ENCODE peak calls at places on chromosomes 16 and 17, in eight cellular contexts. One of them, this sample, is unnamed.

GRCh38 chr16:83791916-83792315 is 15.9 kb upstream of the HSBP1 start:
- DNase-seq in stimulated activated CD4-positive, alpha-beta T cell treated with anti-CD3 and anti-CD28 coated beads, Interleukin-1b, Interleukin-23, amount 100 ng/mL, for 1 hour: no peak
- DNase-seq in HEK293T: no peak
- DNase-seq in activated gamma-delta T cell treated with Interleukin-2 at 50 U/mL for 16 hours: no peak
- DNase-seq in brain pericyte: no peak
- DNase-seq in adrenal gland: no peak
- DNase-seq in kidney glomerular epithelial cell: no peak
- DNase-seq in astrocyte: no peak
- DNase-seq in this sample: no peak

GRCh38 chr16:47052666-47053640 is 79.5 kb upstream of the DNAJA2 start:
- DNase-seq in stimulated activated CD4-positive, alpha-beta T cell treated with anti-CD3 and anti-CD28 coated beads, Interleukin-1b, Interleukin-23, amount 100 ng/mL, for 1 hour: no peak
- DNase-seq in HEK293T: no peak
- DNase-seq in activated gamma-delta T cell treated with Interleukin-2 at 50 U/mL for 16 hours: no peak
- DNase-seq in brain pericyte: no peak
- DNase-seq in adrenal gland: no peak
- DNase-seq in kidney glomerular epithelial cell: no peak
- DNase-seq in astrocyte: no peak
- DNase-seq in this sample: no peak

GRCh38 chr17:7839890-7840260 is 5.9 kb downstream of the KDM6B start:
- DNase-seq in stimulated activated CD4-positive, alpha-beta T cell treated with anti-CD3 and anti-CD28 coated beads, Interleukin-1b, Interleukin-23, amount 100 ng/mL, for 1 hour: no peak
- DNase-seq in HEK293T: no peak
- DNase-seq in activated gamma-delta T cell treated with Interleukin-2 at 50 U/mL for 16 hours: no peak
- DNase-seq in brain pericyte: no peak
- DNase-seq in adrenal gland: peak; percentile 28
- DNase-seq in kidney glomerular epithelial cell: peak; percentile 1
- DNase-seq in astrocyte: peak; percentile 21
- DNase-seq in this sample: peak; percentile 45

GRCh38 chr16:3305109-3306068 is at the start of the genes TIGD7 and ZNF75A:
- DNase-seq in stimulated activated CD4-positive, alpha-beta T cell treated with anti-CD3 and anti-CD28 coated beads, Interleukin-1b, Interleukin-23, amount 100 ng/mL, for 1 hour: peak; percentile 53
- DNase-seq in HEK293T: peak; percentile 78
- DNase-seq in activated gamma-delta T cell treated with Interleukin-2 at 50 U/mL for 16 hours: peak; percentile 74
- DNase-seq in brain pericyte: peak; percentile 68
- DNase-seq in adrenal gland: peak; percentile 87
- DNase-seq in kidney glomerular epithelial cell: peak; percentile 83
- DNase-seq in astrocyte: peak; percentile 90
- DNase-seq in this sample: peak; percentile 67

GRCh38 chr17:76458580-76459490 is 5.9 kb upstream of the UBE2O start:
- DNase-seq in stimulated activated CD4-positive, alpha-beta T cell treated with anti-CD3 and anti-CD28 coated beads, Interleukin-1b, Interleukin-23, amount 100 ng/mL, for 1 hour: no peak
- DNase-seq in HEK293T: peak; percentile 46
- DNase-seq in activated gamma-delta T cell treated with Interleukin-2 at 50 U/mL for 16 hours: no peak
- DNase-seq in brain pericyte: no peak
- DNase-seq in adrenal gland: peak; percentile 61
- DNase-seq in kidney glomerular epithelial cell: peak; percentile 31
- DNase-seq in astrocyte: peak; percentile 20
- DNase-seq in this sample: peak; percentile 17

GRCh38 chr16:78045865-78046581 is 23.7 kb downstream of the CLEC3A start:
- DNase-seq in stimulated activated CD4-positive, alpha-beta T cell treated with anti-CD3 and anti-CD28 coated beads, Interleukin-1b, Interleukin-23, amount 100 ng/mL, for 1 hour: no peak
- DNase-seq in HEK293T: peak; percentile 83
- DNase-seq in activated gamma-delta T cell treated with Interleukin-2 at 50 U/mL for 16 hours: peak; percentile 12
- DNase-seq in brain pericyte: peak; percentile 11
- DNase-seq in adrenal gland: peak; percentile 79
- DNase-seq in kidney glomerular epithelial cell: peak; percentile 31
- DNase-seq in astrocyte: peak; percentile 51
- DNase-seq in this sample: peak; percentile 1

GRCh38 chr16:82846806-82847205 is 220.0 kb downstream of the CDH13 start:
- DNase-seq in stimulated activated CD4-positive, alpha-beta T cell treated with anti-CD3 and anti-CD28 coated beads, Interleukin-1b, Interleukin-23, amount 100 ng/mL, for 1 hour: no peak
- DNase-seq in HEK293T: no peak
- DNase-seq in activated gamma-delta T cell treated with Interleukin-2 at 50 U/mL for 16 hours: no peak
- DNase-seq in brain pericyte: no peak
- DNase-seq in adrenal gland: no peak
- DNase-seq in kidney glomerular epithelial cell: no peak
- DNase-seq in astrocyte: no peak
- DNase-seq in this sample: no peak

GRCh38 chr17:59754547-59754946 is 47.1 kb downstream of the VMP1 start:
- DNase-seq in stimulated activated CD4-positive, alpha-beta T cell treated with anti-CD3 and anti-CD28 coated beads, Interleukin-1b, Interleukin-23, amount 100 ng/mL, for 1 hour: no peak
- DNase-seq in HEK293T: no peak
- DNase-seq in activated gamma-delta T cell treated with Interleukin-2 at 50 U/mL for 16 hours: no peak
- DNase-seq in brain pericyte: peak; percentile 87
- DNase-seq in adrenal gland: no peak
- DNase-seq in kidney glomerular epithelial cell: peak; percentile 97
- DNase-seq in astrocyte: peak; percentile 99
- DNase-seq in this sample: peak; percentile 88

GRCh38 chr17:76268015-76268749 is 3.0 kb downstream of the UBALD2 start:
- DNase-seq in stimulated activated CD4-positive, alpha-beta T cell treated with anti-CD3 and anti-CD28 coated beads, Interleukin-1b, Interleukin-23, amount 100 ng/mL, for 1 hour: no peak
- DNase-seq in HEK293T: no peak
- DNase-seq in activated gamma-delta T cell treated with Interleukin-2 at 50 U/mL for 16 hours: peak; percentile 47
- DNase-seq in brain pericyte: peak; percentile 52
- DNase-seq in adrenal gland: no peak
- DNase-seq in kidney glomerular epithelial cell: no peak
- DNase-seq in astrocyte: peak; percentile 51
- DNase-seq in this sample: peak; percentile 75

GRCh38 chr16:12661656-12662172 is 142.0 kb downstream of the CPPED1 start:
- DNase-seq in stimulated activated CD4-positive, alpha-beta T cell treated with anti-CD3 and anti-CD28 coated beads, Interleukin-1b, Interleukin-23, amount 100 ng/mL, for 1 hour: no peak
- DNase-seq in HEK293T: peak; percentile 25
- DNase-seq in activated gamma-delta T cell treated with Interleukin-2 at 50 U/mL for 16 hours: peak; percentile 10
- DNase-seq in brain pericyte: no peak
- DNase-seq in adrenal gland: peak; percentile 38
- DNase-seq in kidney glomerular epithelial cell: no peak
- DNase-seq in astrocyte: no peak
- DNase-seq in this sample: no peak

GRCh38 chr17:63826468-63827001 is 696 bp upstream of the PSMC5 start:
- DNase-seq in stimulated activated CD4-positive, alpha-beta T cell treated with anti-CD3 and anti-CD28 coated beads, Interleukin-1b, Interleukin-23, amount 100 ng/mL, for 1 hour: no peak
- DNase-seq in HEK293T: peak; percentile 29
- DNase-seq in activated gamma-delta T cell treated with Interleukin-2 at 50 U/mL for 16 hours: no peak
- DNase-seq in brain pericyte: no peak
- DNase-seq in adrenal gland: peak; percentile 26
- DNase-seq in kidney glomerular epithelial cell: peak; percentile 14
- DNase-seq in astrocyte: no peak
- DNase-seq in this sample: no peak

GRCh38 chr16:21300309-21301167 is 22.4 kb upstream of the CRYM start:
- DNase-seq in stimulated activated CD4-positive, alpha-beta T cell treated with anti-CD3 and anti-CD28 coated beads, Interleukin-1b, Interleukin-23, amount 100 ng/mL, for 1 hour: no peak
- DNase-seq in HEK293T: peak; percentile 87
- DNase-seq in activated gamma-delta T cell treated with Interleukin-2 at 50 U/mL for 16 hours: no peak
- DNase-seq in brain pericyte: peak; percentile 97
- DNase-seq in adrenal gland: peak; percentile 97
- DNase-seq in kidney glomerular epithelial cell: peak; percentile 99
- DNase-seq in astrocyte: peak; percentile 99
- DNase-seq in this sample: peak; percentile 99

This sample was measured in fibroblast of the conjunctiva.